ENCODE peak calls at places on chromosomes 4 and X, in eight cellular contexts. One of them, this sample, is unnamed.

GRCh38 chrX:1400731-1401471 is 9.0 kb upstream of the SLC25A6 start:
- DNase-seq in adipocyte: no peak
- DNase-seq in aorta: peak; percentile 52
- DNase-seq in astrocyte: no peak
- DNase-seq in Peyer's patch: peak; percentile 59
- DNase-seq in K562: no peak
- DNase-seq in uterus: no peak
- DNase-seq in OCI-LY7: no peak
- DNase-seq in this sample: no peak

GRCh38 chrX:100731441-100732281 is at the start of gene SYTL4:
- DNase-seq in K562: peak; percentile 38
- DNase-seq in aorta: peak; percentile 81
- DNase-seq in OCI-LY7: no peak
- DNase-seq in adipocyte: peak; percentile 28
- DNase-seq in Peyer's patch: peak; percentile 60
- DNase-seq in uterus: peak; percentile 63
- DNase-seq in astrocyte: no peak
- DNase-seq in this sample: no peak

GRCh38 chrX:16484338-16484737 is 165.6 kb upstream of the S100G start:
- DNase-seq in K562: no peak
- DNase-seq in OCI-LY7: no peak
- DNase-seq in aorta: no peak
- DNase-seq in Peyer's patch: no peak
- DNase-seq in astrocyte: peak; percentile 95
- DNase-seq in adipocyte: peak; percentile 56
- DNase-seq in uterus: no peak
- DNase-seq in this sample: peak; percentile 84

GRCh38 chr4:14234330-14234729 is 606.8 kb upstream of the BOD1L1 start:
- DNase-seq in astrocyte: no peak
- DNase-seq in Peyer's patch: no peak
- DNase-seq in aorta: no peak
- DNase-seq in K562: no peak
- DNase-seq in uterus: no peak
- DNase-seq in OCI-LY7: no peak
- DNase-seq in adipocyte: peak; percentile 4
- DNase-seq in this sample: peak; percentile 11

GRCh38 chr4:119536572-119537528 is 91.8 kb downstream of the PDE5A start:
- DNase-seq in adipocyte: peak; percentile 81
- DNase-seq in K562: no peak
- DNase-seq in uterus: no peak
- DNase-seq in aorta: no peak
- DNase-seq in astrocyte: peak; percentile 75
- DNase-seq in OCI-LY7: no peak
- DNase-seq in Peyer's patch: no peak
- DNase-seq in this sample: peak; percentile 84

GRCh38 chr4:118772149-118773081 is 63.5 kb downstream of the SEC24D start:
- DNase-seq in astrocyte: peak; percentile 36
- DNase-seq in Peyer's patch: no peak
- DNase-seq in uterus: no peak
- DNase-seq in K562: no peak
- DNase-seq in OCI-LY7: peak; percentile 67
- DNase-seq in aorta: no peak
- DNase-seq in adipocyte: peak; percentile 81
- DNase-seq in this sample: peak; percentile 83

GRCh38 chrX:15758140-15758539 is 20.1 kb downstream of the CA5B start:
- DNase-seq in uterus: no peak
- DNase-seq in OCI-LY7: no peak
- DNase-seq in K562: no peak
- DNase-seq in Peyer's patch: no peak
- DNase-seq in astrocyte: no peak
- DNase-seq in aorta: no peak
- DNase-seq in adipocyte: no peak
- DNase-seq in this sample: no peak

GRCh38 chrX:112868586-112868985 is 28.0 kb upstream of the AMOT start:
- DNase-seq in K562: no peak
- DNase-seq in astrocyte: no peak
- DNase-seq in aorta: no peak
- DNase-seq in adipocyte: peak; percentile 14
- DNase-seq in uterus: no peak
- DNase-seq in Peyer's patch: no peak
- DNase-seq in OCI-LY7: no peak
- DNase-seq in this sample: no peak

GRCh38 chr4:118587116-118587869 is 97.9 kb upstream of the METTL14 start:
- DNase-seq in Peyer's patch: no peak
- DNase-seq in astrocyte: no peak
- DNase-seq in OCI-LY7: no peak
- DNase-seq in K562: no peak
- DNase-seq in uterus: no peak
- DNase-seq in aorta: no peak
- DNase-seq in adipocyte: no peak
- DNase-seq in this sample: no peak

GRCh38 chr4:56424697-56425514 is 10.5 kb downstream of the PPAT start:
- DNase-seq in aorta: no peak
- DNase-seq in Peyer's patch: no peak
- DNase-seq in uterus: peak; percentile 38
- DNase-seq in astrocyte: no peak
- DNase-seq in K562: peak; percentile 20
- DNase-seq in adipocyte: peak; percentile 83
- DNase-seq in OCI-LY7: peak; percentile 43
- DNase-seq in this sample: peak; percentile 15

GRCh38 chr4:73662709-73663546 is 42.7 kb upstream of the RASSF6 start:
- DNase-seq in adipocyte: peak; percentile 84
- DNase-seq in OCI-LY7: peak; percentile 41
- DNase-seq in aorta: no peak
- DNase-seq in uterus: no peak
- DNase-seq in astrocyte: peak; percentile 50
- DNase-seq in Peyer's patch: no peak
- DNase-seq in K562: no peak
- DNase-seq in this sample: peak; percentile 60

GRCh38 chrX:100895365-100896075 is 21.4 kb upstream of the NOX1 start:
- DNase-seq in K562: no peak
- DNase-seq in adipocyte: peak; percentile 53
- DNase-seq in Peyer's patch: no peak
- DNase-seq in aorta: no peak
- DNase-seq in astrocyte: peak; percentile 10
- DNase-seq in uterus: no peak
- DNase-seq in OCI-LY7: peak; percentile 67
- DNase-seq in this sample: peak; percentile 25

GRCh38 chrX:115408736-115409390 is 119.3 kb downstream of the LUZP4 start:
- DNase-seq in Peyer's patch: no peak
- DNase-seq in OCI-LY7: no peak
- DNase-seq in adipocyte: peak; percentile 34
- DNase-seq in astrocyte: peak; percentile 63
- DNase-seq in uterus: no peak
- DNase-seq in K562: no peak
- DNase-seq in aorta: no peak
- DNase-seq in this sample: peak; percentile 70

GRCh38 chr4:81923140-81923539 is 450.7 kb downstream of the HNRNPD start:
- DNase-seq in uterus: no peak
- DNase-seq in adipocyte: no peak
- DNase-seq in K562: no peak
- DNase-seq in astrocyte: no peak
- DNase-seq in Peyer's patch: no peak
- DNase-seq in aorta: no peak
- DNase-seq in OCI-LY7: no peak
- DNase-seq in this sample: no peak

GRCh38 chr4:99845179-99845578 is 28.6 kb downstream of the DAPP1 start:
- DNase-seq in Peyer's patch: no peak
- DNase-seq in adipocyte: no peak
- DNase-seq in uterus: no peak
- DNase-seq in astrocyte: no peak
- DNase-seq in K562: no peak
- DNase-seq in aorta: no peak
- DNase-seq in OCI-LY7: no peak
- DNase-seq in this sample: no peak

GRCh38 chr4:161448550-161449180 is 715.1 kb downstream of the FSTL5 start:
- DNase-seq in K562: no peak
- DNase-seq in astrocyte: no peak
- DNase-seq in uterus: no peak
- DNase-seq in Peyer's patch: no peak
- DNase-seq in aorta: no peak
- DNase-seq in adipocyte: no peak
- DNase-seq in OCI-LY7: no peak
- DNase-seq in this sample: no peak

GRCh38 chr4:25549413-25549812 is 106.2 kb upstream of the SLC34A2 start:
- DNase-seq in Peyer's patch: no peak
- DNase-seq in K562: no peak
- DNase-seq in adipocyte: no peak
- DNase-seq in astrocyte: no peak
- DNase-seq in aorta: no peak
- DNase-seq in OCI-LY7: no peak
- DNase-seq in uterus: no peak
- DNase-seq in this sample: no peak

GRCh38 chr4:25550376-25551030 is 105.1 kb upstream of the SLC34A2 start:
- DNase-seq in astrocyte: no peak
- DNase-seq in K562: no peak
- DNase-seq in aorta: no peak
- DNase-seq in uterus: no peak
- DNase-seq in OCI-LY7: no peak
- DNase-seq in adipocyte: no peak
- DNase-seq in Peyer's patch: no peak
- DNase-seq in this sample: no peak

GRCh38 chr4:25551608-25552007 is 104.0 kb upstream of the SLC34A2 start:
- DNase-seq in OCI-LY7: no peak
- DNase-seq in uterus: no peak
- DNase-seq in astrocyte: no peak
- DNase-seq in adipocyte: no peak
- DNase-seq in aorta: no peak
- DNase-seq in Peyer's patch: no peak
- DNase-seq in K562: no peak
- DNase-seq in this sample: no peak

GRCh38 chr4:25547343-25547742 is 108.3 kb upstream of the SLC34A2 start:
- DNase-seq in uterus: no peak
- DNase-seq in Peyer's patch: no peak
- DNase-seq in OCI-LY7: no peak
- DNase-seq in astrocyte: no peak
- DNase-seq in adipocyte: no peak
- DNase-seq in K562: no peak
- DNase-seq in aorta: no peak
- DNase-seq in this sample: no peak

DNA sequence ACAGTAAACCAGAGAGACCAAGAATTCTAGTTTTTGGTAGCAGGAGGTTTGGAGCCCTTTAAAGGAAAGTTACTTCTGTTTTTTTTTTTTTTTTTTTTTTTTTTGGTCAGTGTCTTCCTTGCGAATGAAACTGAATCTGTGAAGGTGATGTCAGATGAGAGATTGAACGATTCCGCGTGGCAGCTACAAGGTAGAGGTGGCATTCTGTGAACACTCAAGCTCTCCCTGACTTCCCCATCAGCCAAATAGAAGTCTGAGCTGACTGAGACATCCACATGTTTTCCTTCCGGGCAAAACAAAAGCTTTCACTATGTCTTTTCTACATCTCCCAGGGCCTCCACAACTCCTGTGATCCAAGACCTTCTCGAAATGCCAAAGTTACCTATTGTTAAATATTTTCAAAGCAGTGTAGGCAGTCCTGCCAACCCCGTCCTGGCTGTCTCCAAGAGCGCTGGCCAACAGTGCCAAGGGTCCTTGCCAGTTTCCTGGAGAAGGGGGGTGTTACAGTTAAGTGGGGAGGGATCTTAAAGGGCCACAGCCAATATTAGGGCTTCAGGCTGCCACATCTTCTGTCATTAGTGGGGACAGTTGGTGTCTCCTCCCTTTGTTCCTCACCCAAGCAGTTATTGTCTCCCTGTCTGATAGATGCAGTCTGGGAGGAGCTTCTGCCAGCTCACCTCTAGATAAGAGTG is 102.9 kb upstream of the SLC34A2 start:
- DNase-seq in astrocyte: no peak
- DNase-seq in uterus: no peak
- DNase-seq in adipocyte: no peak
- DNase-seq in OCI-LY7: peak; percentile 22
- DNase-seq in aorta: peak; percentile 48
- DNase-seq in Peyer's patch: peak; percentile 72
- DNase-seq in K562: no peak
- DNase-seq in this sample: no peak
- H3K4me1 ChIP-seq in astrocyte: no peaks in the 10 kb centered on the region
- H3K4me1 ChIP-seq in uterus: no peaks in the 10 kb centered on the region
- H3K4me1 ChIP-seq in adipocyte: peaks cover 3% of the 10 kb centered on the region
- H3K4me1 ChIP-seq in OCI-LY7: peaks cover 24% of the 10 kb centered on the region
- H3K4me1 ChIP-seq in aorta: peaks cover 4% of the 10 kb centered on the region
- H3K4me1 ChIP-seq in Peyer's patch: no peaks in the 10 kb centered on the region
- H3K4me1 ChIP-seq in K562: no peaks in the 10 kb centered on the region
- H3K4me1 ChIP-seq in this sample: no peaks in the 10 kb centered on the region

GRCh38 chrX:133986008-133986683 is 752 bp upstream of the GPC3 start:
- DNase-seq in aorta: no peak
- DNase-seq in uterus: no peak
- DNase-seq in Peyer's patch: no peak
- DNase-seq in K562: no peak
- DNase-seq in OCI-LY7: no peak
- DNase-seq in astrocyte: no peak
- DNase-seq in adipocyte: no peak
- DNase-seq in this sample: no peak
- H3K4me3 ChIP-seq in aorta: peak overlapping the region; percentile 22
- H3K4me3 ChIP-seq in uterus: peak overlapping the region; percentile 36
- H3K4me3 ChIP-seq in Peyer's patch: peak overlapping the region; percentile 46
- H3K4me3 ChIP-seq in K562: no peak overlapping the region
- H3K4me3 ChIP-seq in OCI-LY7: no peak overlapping the region
- H3K4me3 ChIP-seq in astrocyte: no peak overlapping the region
- H3K4me3 ChIP-seq in adipocyte: peak overlapping the region; percentile 69
- H3K4me3 ChIP-seq in this sample: no peak overlapping the region

GRCh38 chr4:76582074-76582816 is 147.2 kb downstream of the SHROOM3 start:
- DNase-seq in adipocyte: no peak
- DNase-seq in Peyer's patch: no peak
- DNase-seq in OCI-LY7: no peak
- DNase-seq in K562: no peak
- DNase-seq in uterus: no peak
- DNase-seq in aorta: no peak
- DNase-seq in astrocyte: no peak
- DNase-seq in this sample: no peak

GRCh38 chr4:76581276-76581675 is 146.2 kb downstream of the SHROOM3 start:
- DNase-seq in uterus: no peak
- DNase-seq in aorta: no peak
- DNase-seq in Peyer's patch: no peak
- DNase-seq in adipocyte: peak; percentile 55
- DNase-seq in astrocyte: no peak
- DNase-seq in OCI-LY7: no peak
- DNase-seq in K562: no peak
- DNase-seq in this sample: no peak

GRCh38 chr4:76576824-76577223 is 141.8 kb downstream of the SHROOM3 start:
- DNase-seq in K562: no peak
- DNase-seq in adipocyte: no peak
- DNase-seq in astrocyte: no peak
- DNase-seq in uterus: no peak
- DNase-seq in OCI-LY7: no peak
- DNase-seq in Peyer's patch: no peak
- DNase-seq in aorta: no peak
- DNase-seq in this sample: no peak

GRCh38 chr4:76578002-76578560 is 143.1 kb downstream of the SHROOM3 start:
- DNase-seq in OCI-LY7: no peak
- DNase-seq in aorta: no peak
- DNase-seq in astrocyte: no peak
- DNase-seq in K562: no peak
- DNase-seq in adipocyte: no peak
- DNase-seq in uterus: no peak
- DNase-seq in Peyer's patch: no peak
- DNase-seq in this sample: no peak

GRCh38 chr4:76579596-76580375 is 144.8 kb downstream of the SHROOM3 start:
- DNase-seq in OCI-LY7: no peak
- DNase-seq in adipocyte: no peak
- DNase-seq in Peyer's patch: peak; percentile 62
- DNase-seq in K562: no peak
- DNase-seq in aorta: no peak
- DNase-seq in astrocyte: no peak
- DNase-seq in uterus: no peak
- DNase-seq in this sample: no peak
- H3K4me1 ChIP-seq in OCI-LY7: no peaks in the 10 kb centered on the region
- H3K4me1 ChIP-seq in adipocyte: no peaks in the 10 kb centered on the region
- H3K4me1 ChIP-seq in Peyer's patch: no peaks in the 10 kb centered on the region
- H3K4me1 ChIP-seq in K562: no peaks in the 10 kb centered on the region
- H3K4me1 ChIP-seq in aorta: peaks cover 4% of the 10 kb centered on the region
- H3K4me1 ChIP-seq in astrocyte: peaks cover 5% of the 10 kb centered on the region
- H3K4me1 ChIP-seq in uterus: no peaks in the 10 kb centered on the region
- H3K4me1 ChIP-seq in this sample: no peaks in the 10 kb centered on the region

GRCh38 chr4:121155893-121156292 is 8.2 kb downstream of the TNIP3 start:
- DNase-seq in astrocyte: peak; percentile 90
- DNase-seq in uterus: no peak
- DNase-seq in aorta: no peak
- DNase-seq in Peyer's patch: no peak
- DNase-seq in K562: no peak
- DNase-seq in OCI-LY7: no peak
- DNase-seq in adipocyte: peak; percentile 87
- DNase-seq in this sample: peak; percentile 92
- H3K4me3 ChIP-seq in astrocyte: peak overlapping the region; percentile 65
- H3K4me3 ChIP-seq in uterus: no peak overlapping the region
- H3K4me3 ChIP-seq in aorta: no peak overlapping the region
- H3K4me3 ChIP-seq in Peyer's patch: no peak overlapping the region
- H3K4me3 ChIP-seq in K562: no peak overlapping the region
- H3K4me3 ChIP-seq in OCI-LY7: no peak overlapping the region
- H3K4me3 ChIP-seq in adipocyte: peak overlapping the region; percentile 81
- H3K4me3 ChIP-seq in this sample: peak overlapping the region; percentile 63